ENCODE peak calls at places on chromosomes 11 and 22, in four cellular contexts. F, S, K and D are unnamed samples.

GRCh38 chr11:64810891-64811272 is 531 bp upstream of the MEN1 start:
- DNase-seq in F (no peak), K (peak; percentile 51), S (no peak), D (peak; percentile 42)

GRCh38 chr22:38469306-38469781 is 1.4 kb downstream of the KDELR3 start:
- DNase-seq in S (no peak), K (no peak), F (no peak), D (no peak)

GRCh38 chr11:22828373-22828772 is 1.2 kb downstream of the SVIP start:
- DNase-seq in S (no peak), K (no peak), F (no peak), D (no peak)

GRCh38 chr11:2419638-2420501 is 19.3 kb downstream of the TSSC4 start:
- DNase-seq in S (peak; percentile 66), K (peak; percentile 46), F (peak; percentile 86), D (peak; percentile 84)

GRCh38 chr22:48592066-48592345 is 1235.7 kb downstream of the BRD1 start:
- DNase-seq in K (no peak), F (no peak), S (no peak), D (no peak)

GRCh38 chr22:36928826-36929535 is 15.6 kb downstream of the CSF2RB start:
- DNase-seq in S (no peak), F (no peak), K (no peak), D (no peak)

GRCh38 chr22:20530368-20531153 is 23.2 kb downstream of the MED15 start:
- DNase-seq in K (no peak), S (no peak), F (no peak), D (no peak)

GRCh38 chr11:29518389-29519174 is 498.2 kb downstream of the KCNA4 start:
- DNase-seq in F (no peak), K (no peak), S (no peak), D (peak; percentile 18)

GRCh38 chr11:117281159-117281558 is 10.0 kb upstream of the BACE1-AS start:
- DNase-seq in K (no peak), F (no peak), S (no peak), D (peak; percentile 49)

GRCh38 chr22:48517039-48518030 is 1310.3 kb downstream of the BRD1 start:
- DNase-seq in K (no peak), F (no peak), S (no peak), D (peak; percentile 26)

GRCh38 chr11:57764527-57764926 is 2.9 kb downstream of the CTNND1 start:
- DNase-seq in K (no peak), F (no peak), S (no peak), D (no peak)

GRCh38 chr11:9626778-9627394 is 37.0 kb upstream of the SWAP70 start:
- DNase-seq in K (no peak), F (no peak), S (peak; percentile 40), D (no peak)

GRCh38 chr11:113634940-113635575 is 71.0 kb downstream of the TMPRSS5 start:
- DNase-seq in K (no peak), S (no peak), F (no peak), D (no peak)

GRCh38 chr11:2525166-2525861 is 80.5 kb downstream of the KCNQ1 start:
- DNase-seq in K (no peak), S (peak; percentile 8), F (no peak), D (no peak)

GRCh38 chr22:37397246-37397645 is 30.0 kb downstream of the ELFN2 start:
- DNase-seq in K (no peak), F (no peak), S (no peak), D (no peak)

GRCh38 chr11:3865388-3866193 is 10.1 kb downstream of the STIM1 start:
- DNase-seq in S (no peak), F (peak; percentile 44), K (no peak), D (no peak)

GRCh38 chr11:3830088-3830487 is 10.7 kb downstream of the RHOG start:
- DNase-seq in S (no peak), F (no peak), K (no peak), D (no peak)

GRCh38 chr22:42869463-42869862 is 12.4 kb upstream of the ARFGAP3 start:
- DNase-seq in F (no peak), K (no peak), S (no peak), D (no peak)

GRCh38 chr11:114953039-114953438 is 274.7 kb downstream of the NXPE2 start:
- DNase-seq in S (no peak), K (no peak), F (peak; percentile 45), D (no peak)

GRCh38 chr11:46987183-46987582 is 50.6 kb downstream of the CSTPP1 start:
- DNase-seq in F (no peak), S (no peak), K (no peak), D (no peak)

GRCh38 chr22:18968011-18968749 is 32.1 kb upstream of the PRODH start:
- DNase-seq in K (no peak), S (peak; percentile 27), F (peak; percentile 85), D (peak; percentile 46)

GRCh38 chr22:30611197-30611596 is 4.2 kb downstream of the TCN2 start:
- DNase-seq in F (no peak), K (no peak), S (no peak), D (no peak)

GRCh38 chr22:38313384-38313955 is 3.8 kb downstream of the CSNK1E start:
- DNase-seq in K (peak; percentile 24), S (peak; percentile 86), F (no peak), D (no peak)

GRCh38 chr11:129268371-129268770 is 76.2 kb upstream of the ARHGAP32 start:
- DNase-seq in K (no peak), F (no peak), S (no peak), D (no peak)

GRCh38 chr11:20599424-20600346 is at the start of gene SLC6A5:
- DNase-seq in K (peak; percentile 11), F (peak; percentile 93), S (peak; percentile 28), D (peak; percentile 77)

GRCh38 chr11:17472467-17472866 is 4.2 kb downstream of the ABCC8 start:
- DNase-seq in K (no peak), S (no peak), F (no peak), D (no peak)

GRCh38 chr22:19206287-19206686 is 27.8 kb upstream of the SLC25A1 start:
- DNase-seq in K (no peak), S (no peak), F (no peak), D (no peak)

GRCh38 chr22:37906364-37907008 is 389 bp downstream of the MICALL1 start:
- DNase-seq in S (no peak), K (peak; percentile 28), F (peak; percentile 19), D (peak; percentile 24)

GRCh38 chr22:45949258-45949870 is 27.6 kb downstream of the WNT7B start:
- DNase-seq in K (no peak), S (no peak), F (no peak), D (no peak)

GRCh38 chr22:45952151-45952550 is 24.8 kb downstream of the WNT7B start:
- DNase-seq in S (no peak), K (no peak), F (no peak), D (no peak)

GRCh38 chr22:45953178-45953577 is 23.8 kb downstream of the WNT7B start:
- DNase-seq in S (no peak), F (no peak), K (no peak), D (no peak)

GRCh38 chr22:45949921-45950320 is 27.0 kb downstream of the WNT7B start:
- DNase-seq in S (no peak), K (no peak), F (no peak), D (no peak)

GRCh38 chr22:45952553-45952952 is 24.4 kb downstream of the WNT7B start:
- DNase-seq in S (no peak), F (no peak), K (no peak), D (no peak)
- H3K27me3 ChIP-seq in S (peaks cover 6% of the 10 kb centered on the region), F (no peaks in the 10 kb centered on the region), K (no peaks in the 10 kb centered on the region), D (no peaks in the 10 kb centered on the region)

DNA sequence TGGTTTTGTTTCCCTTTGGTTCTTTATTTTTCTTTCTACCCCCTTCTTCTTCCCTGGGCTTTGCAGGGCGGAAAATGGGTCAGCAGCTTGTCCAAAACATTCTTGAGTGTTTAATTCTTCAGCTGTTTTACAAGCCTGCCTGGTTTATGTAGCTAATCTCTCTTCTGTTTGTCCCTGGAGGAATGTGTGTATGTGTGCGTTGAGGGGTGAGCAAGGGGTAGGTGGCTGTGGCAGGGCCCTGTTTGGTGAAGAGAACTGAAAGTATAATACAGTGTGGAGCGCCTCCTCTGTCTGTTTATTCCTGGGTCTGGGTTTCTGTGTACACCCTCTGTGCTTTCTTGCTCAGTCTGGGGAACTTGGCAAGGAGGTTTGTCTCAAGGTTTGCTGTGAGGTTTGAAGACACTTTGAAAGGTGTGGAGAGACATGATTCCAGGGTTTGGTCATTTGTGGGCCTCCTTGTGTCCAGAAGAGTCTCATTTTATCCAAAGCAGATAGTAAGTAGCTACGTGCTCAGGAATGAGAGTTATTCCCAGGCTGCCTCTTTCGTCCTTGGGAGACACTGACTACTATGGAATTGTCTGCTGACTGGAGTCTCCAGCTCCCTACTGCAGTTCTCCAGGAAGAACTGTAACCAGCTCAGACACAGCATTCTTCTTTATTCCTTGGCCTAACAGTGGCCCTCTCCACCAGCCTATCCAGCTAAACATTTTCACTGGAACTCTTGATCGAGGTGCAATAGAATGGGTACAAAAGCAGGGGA is 175.6 kb downstream of the ADAMTS15 start:
- DNase-seq in S (no peak), F (no peak), K (no peak), D (no peak)
- TF ChIP-seq CTCF in S (no peak), F (no peak), K (no peak), D (no peak)

GRCh38 chr11:61356701-61357100 is 5.0 kb downstream of the CYB561A3 start:
- DNase-seq in S (no peak), F (no peak), K (no peak), D (no peak)
- H3K27ac ChIP-seq in S (no peak overlapping the region), F (no peak overlapping the region), K (no peak overlapping the region), D (no peak overlapping the region)

DNA sequence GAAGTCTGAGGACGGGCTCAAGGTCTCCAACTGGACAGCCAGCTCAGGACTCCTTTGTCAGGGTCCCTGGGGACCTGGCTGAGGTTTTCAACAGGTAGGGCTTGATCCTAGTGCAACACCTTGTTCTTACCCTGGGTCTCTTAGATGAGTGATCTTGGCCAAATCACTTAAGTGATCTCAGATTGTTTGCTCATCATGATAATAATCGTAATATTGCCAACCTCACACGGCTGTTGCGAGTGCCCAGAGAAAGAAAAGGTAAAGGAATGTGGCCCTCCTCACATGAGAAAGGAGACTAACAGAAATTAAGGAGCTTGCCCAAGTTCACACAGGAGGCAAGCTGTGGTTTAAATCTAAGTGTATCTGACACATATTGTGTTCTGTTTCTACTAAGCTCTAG is 28.5 kb downstream of the POU2AF3 start:
- DNase-seq in K (no peak), S (no peak), F (no peak), D (no peak)
- H3K27me3 ChIP-seq in K (no peaks in the 10 kb centered on the region), S (no peaks in the 10 kb centered on the region), F (no peaks in the 10 kb centered on the region), D (no peaks in the 10 kb centered on the region)